ENCODE peak calls at places on chromosome 17, in six cellular contexts. D is caudate nucleus; H is AG04450; K is iPS DF 6.9; A is heart right ventricle; U is CD8-positive, alpha-beta T cell. Z is an unnamed sample.

GRCh38 chr17:978110-979093 is 1.2 kb downstream of the NXN start:
- DNase-seq in K (no peak), D (no peak), A (peak), H (no peak), U (no peak), Z (no peak)

GRCh38 chr17:81090361-81091133 is 55.6 kb downstream of the BAIAP2 start:
- DNase-seq in A (peak), U (no peak), H (no peak), D (no peak), K (no peak), Z (no peak)

GRCh38 chr17:80158846-80159245 is 11.0 kb upstream of the CARD14 start:
- DNase-seq in D (no peak), K (no peak), H (no peak), A (no peak), U (no peak), Z (no peak)

GRCh38 chr17:60284709-60285108 is 107.2 kb downstream of the USP32 start:
- DNase-seq in D (no peak), K (no peak), H (no peak), A (no peak), U (no peak), Z (no peak)

GRCh38 chr17:48613862-48614694 is 1.0 kb downstream of the HOXB8 start:
- DNase-seq in H (no peak), A (no peak), D (no peak), K (no peak), U (no peak), Z (no peak)

GRCh38 chr17:43791589-43791988 is 11.4 kb downstream of the CFAP97D1 start:
- DNase-seq in D (no peak), K (no peak), H (no peak), U (no peak), A (no peak), Z (no peak)

GRCh38 chr17:66190738-66191606 is 961 bp downstream of the CEP112 start:
- DNase-seq in K (no peak), U (no peak), H (no peak), D (no peak), A (no peak), Z (no peak)

GRCh38 chr17:81869221-81870154 is 1.6 kb downstream of the ARHGDIA start:
- DNase-seq in A (peak), H (no peak), U (no peak), K (no peak), D (no peak), Z (no peak)

GRCh38 chr17:1592751-1593629 is 30.4 kb upstream of the PITPNA start:
- DNase-seq in A (no peak), K (no peak), D (no peak), H (no peak), U (no peak), Z (no peak)

GRCh38 chr17:70098030-70098429 is 23.0 kb downstream of the KCNJ16 start:
- DNase-seq in D (no peak), K (no peak), U (no peak), A (no peak), H (no peak), Z (no peak)

GRCh38 chr17:75321506-75321905 is 32.3 kb upstream of the SLC25A19 start:
- DNase-seq in D (no peak), U (no peak), A (no peak), K (no peak), H (no peak), Z (no peak)

GRCh38 chr17:78251773-78252103 is 20.3 kb downstream of the TMEM235 start:
- DNase-seq in H (no peak), A (no peak), U (no peak), K (no peak), D (no peak), Z (no peak)

GRCh38 chr17:77229786-77230435 is 89.1 kb downstream of the SEC14L1 start:
- DNase-seq in D (no peak), A (no peak), H (no peak), K (no peak), U (no peak), Z (no peak)

DNA sequence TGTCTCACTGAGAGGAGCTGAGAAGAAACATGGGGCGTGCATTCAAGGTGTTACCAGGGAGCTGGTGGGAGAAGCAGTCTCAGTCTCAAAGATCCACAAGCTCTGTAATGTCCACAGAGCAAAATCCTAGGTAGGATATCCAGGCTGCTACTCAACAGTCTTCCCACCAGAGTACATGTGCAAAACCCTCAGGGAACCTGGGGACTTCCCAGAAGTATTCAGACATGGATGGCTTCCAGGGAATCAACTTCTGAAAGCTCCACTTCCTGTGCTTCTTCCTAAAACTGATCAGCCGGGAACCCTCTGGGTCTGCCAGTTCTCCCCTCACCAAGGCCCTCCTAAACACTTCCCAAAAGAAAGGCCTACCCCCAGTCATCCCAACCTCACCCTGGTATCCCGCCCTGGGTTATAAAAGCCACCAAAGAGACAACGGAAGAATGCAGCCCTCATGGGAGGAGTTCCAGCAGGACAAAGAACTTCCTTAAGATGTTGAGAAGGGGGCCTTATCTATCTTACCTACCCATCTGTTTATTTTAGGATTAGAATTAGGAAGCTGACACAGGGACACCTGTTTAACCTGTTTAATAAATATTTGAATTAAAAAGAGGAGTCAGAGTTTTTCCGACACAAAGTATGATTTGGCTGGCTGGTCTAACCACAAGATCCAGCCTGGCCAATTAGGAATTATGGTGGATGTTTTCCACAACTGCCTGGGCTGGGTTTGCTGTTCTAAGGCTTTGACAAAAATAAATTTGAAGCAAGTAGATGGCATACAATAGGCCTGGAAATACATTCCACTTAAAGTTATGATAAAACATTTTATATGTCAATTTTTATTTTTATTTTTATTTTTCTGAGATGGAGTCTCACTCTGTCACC is 37.0 kb downstream of the CUEDC1 start:
- DNase-seq in U (no peak), D (no peak), H (no peak), A (no peak), K (no peak), Z (no peak)
- H3K27ac ChIP-seq in U (no peak), D (peak), H (peak), A (peak), K (no peak), Z (peak)

DNA sequence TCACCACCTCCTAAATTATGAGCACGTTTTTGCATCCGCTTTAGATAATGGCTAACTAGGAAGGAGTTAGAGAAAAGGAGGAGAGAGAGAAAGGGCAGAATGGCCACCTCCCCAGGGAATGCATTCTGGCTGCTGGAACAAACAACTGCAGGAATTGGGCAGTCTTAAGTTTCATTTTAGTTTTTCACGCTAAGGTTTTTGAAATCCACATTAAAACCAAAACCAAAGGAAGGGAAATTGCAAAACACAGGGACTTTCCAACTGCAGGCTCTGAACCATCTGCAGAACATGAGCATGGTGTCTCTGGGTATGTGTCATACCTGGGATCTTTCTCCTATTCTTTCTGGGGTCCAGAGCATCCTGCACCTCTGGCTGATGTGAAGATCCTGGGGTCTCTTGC is 12.1 kb upstream of the CCL8 start:
- DNase-seq in D (no peak), K (no peak), U (no peak), H (no peak), A (peak), Z (peak)
- H3K27ac ChIP-seq in D (no peak), K (no peak), U (no peak), H (peak), A (peak), Z (no peak)

DNA sequence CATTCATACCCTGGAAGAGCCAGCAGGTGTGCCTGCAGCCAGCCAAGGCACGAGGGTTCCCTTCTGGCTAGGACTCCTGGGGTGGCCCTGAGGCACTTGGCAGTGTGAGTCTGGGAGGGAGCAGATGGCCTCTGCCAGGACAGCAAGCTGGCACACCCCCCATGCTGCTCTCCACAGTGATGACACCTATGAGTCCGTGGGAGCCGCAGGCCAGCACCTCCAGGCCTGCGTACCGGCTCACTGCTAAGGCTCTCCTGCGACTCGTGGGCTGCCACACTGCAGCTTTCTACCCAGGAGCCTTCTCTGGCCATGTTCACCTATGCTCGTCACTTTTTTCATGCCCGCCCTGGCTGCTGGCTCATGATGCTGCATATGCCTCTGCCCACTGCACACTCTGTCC is 68.1 kb downstream of the NDEL1 start:
- DNase-seq in H (no peak), A (no peak), D (no peak), K (no peak), U (no peak), Z (no peak)
- H3K27ac ChIP-seq in H (no peak), A (no peak), D (no peak), K (no peak), U (no peak), Z (peak)

DNA sequence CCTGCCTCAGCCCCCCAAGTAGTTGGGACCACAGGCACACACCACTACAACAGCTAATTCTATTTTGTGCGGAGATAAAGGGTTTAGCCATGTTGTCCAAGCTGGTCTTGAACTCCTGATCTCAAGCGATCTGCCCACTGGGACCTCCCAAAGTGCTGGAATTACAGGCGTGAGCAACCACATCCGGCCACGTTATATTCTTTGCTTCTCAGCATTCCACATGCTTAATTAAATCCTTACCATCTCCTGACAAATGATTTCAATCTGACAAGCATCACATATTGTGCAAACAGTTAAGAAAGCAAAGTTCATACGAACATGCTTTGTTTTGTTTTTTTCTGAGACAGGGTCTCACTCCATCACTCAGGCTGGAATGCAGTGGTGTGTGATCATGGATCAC is 18.2 kb downstream of the HIGD1B start:
- DNase-seq in A (no peak), D (no peak), K (no peak), U (no peak), H (no peak), Z (no peak)
- H3K27ac ChIP-seq in A (no peak), D (no peak), K (no peak), U (no peak), H (no peak), Z (no peak)

GRCh38 chr17:47301831-47302230 is 21.9 kb upstream of the EFCAB13 start:
- DNase-seq in K (no peak), A (no peak), U (no peak), H (no peak), D (no peak), Z (no peak)

GRCh38 chr17:47301161-47301560 is 22.6 kb upstream of the EFCAB13 start:
- DNase-seq in A (no peak), D (no peak), K (no peak), U (no peak), H (no peak), Z (no peak)

GRCh38 chr17:47300718-47301117 is 23.0 kb upstream of the EFCAB13 start:
- DNase-seq in U (no peak), A (no peak), K (no peak), H (no peak), D (no peak), Z (peak)

GRCh38 chr17:47305302-47305923 is 18.3 kb upstream of the EFCAB13 start:
- DNase-seq in K (no peak), D (no peak), A (no peak), H (peak), U (no peak), Z (peak)

DNA sequence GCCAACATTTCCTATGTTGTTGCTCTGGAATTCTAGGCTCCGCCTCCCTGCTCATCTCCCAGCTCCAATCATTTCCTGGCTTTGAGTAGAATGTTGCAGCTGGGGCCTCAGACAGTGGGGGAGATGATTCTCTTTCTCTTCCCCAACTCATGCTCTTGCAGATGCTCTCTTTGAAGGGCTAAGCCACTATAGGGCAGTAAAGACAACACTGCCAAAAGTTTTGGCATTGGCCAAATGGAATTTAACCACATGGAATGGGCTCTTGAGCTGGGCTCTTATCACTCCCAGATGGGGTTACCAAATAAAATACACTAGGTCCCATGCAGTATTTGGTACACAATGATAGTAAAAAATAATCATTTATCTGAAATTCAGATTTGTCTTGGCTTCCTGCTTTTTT is 19.6 kb upstream of the EFCAB13 start:
- DNase-seq in D (no peak), K (no peak), H (no peak), U (no peak), A (no peak), Z (no peak)
- H3K27ac ChIP-seq in D (no peak), K (no peak), H (no peak), U (no peak), A (no peak), Z (peak)

GRCh38 chr17:28097901-28098300 is 55.4 kb downstream of the NLK start:
- DNase-seq in K (no peak), A (no peak), D (no peak), U (no peak), H (no peak), Z (no peak)
- H3K27ac ChIP-seq in K (no peak), A (no peak), D (no peak), U (no peak), H (no peak), Z (no peak)

DNA sequence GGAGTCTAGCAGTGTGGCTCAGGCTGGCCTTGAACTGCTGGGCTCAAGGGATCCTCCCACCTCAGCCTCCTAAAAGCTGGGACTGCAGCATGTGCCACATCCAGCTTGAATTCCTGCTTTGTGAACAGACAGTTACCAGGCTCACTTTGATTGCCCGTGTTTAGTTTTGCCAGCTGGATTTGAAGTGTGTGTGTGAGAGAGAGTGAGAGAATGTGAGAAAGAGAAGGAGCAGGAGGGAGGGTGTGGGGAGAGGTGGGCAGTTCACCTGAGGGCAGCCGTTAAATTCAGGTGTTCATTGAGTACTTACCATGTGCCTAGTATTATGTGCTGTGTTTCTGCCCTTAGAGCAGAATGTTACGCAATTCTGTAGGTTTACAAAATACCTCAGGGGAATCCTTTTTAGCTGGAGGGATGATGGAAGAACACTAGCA is 4.7 kb downstream of the DUSP14 start:
- DNase-seq in H (no peak), A (no peak), U (no peak), K (no peak), D (no peak), Z (no peak)
- H3K27ac ChIP-seq in H (peak), A (no peak), U (no peak), K (no peak), D (no peak), Z (no peak)

DNA sequence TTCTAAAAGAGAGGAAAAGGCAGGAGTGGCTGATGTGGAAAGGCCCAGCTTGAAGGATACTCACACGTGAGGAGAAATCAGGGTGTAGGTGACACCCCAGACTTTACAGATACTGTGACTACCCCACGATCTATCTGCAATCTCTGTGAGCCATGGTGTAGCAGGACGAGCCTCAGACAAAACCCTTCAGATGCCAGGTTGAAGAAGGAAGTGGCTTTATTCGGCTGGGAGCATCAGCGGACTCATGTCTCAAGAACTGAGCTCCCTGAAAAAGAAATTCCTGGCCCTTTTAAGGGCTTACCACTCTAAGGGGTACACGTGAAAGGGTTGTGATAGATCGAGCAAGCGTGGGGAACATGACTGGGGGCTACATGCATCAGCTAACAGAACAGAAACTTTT is 4.7 kb upstream of the SLC6A4 start:
- DNase-seq in D (no peak), H (no peak), K (no peak), A (no peak), U (no peak), Z (no peak)
- H3K27ac ChIP-seq in D (no peak), H (no peak), K (no peak), A (no peak), U (no peak), Z (no peak)

GRCh38 chr17:82922646-82923045 is 82.8 kb upstream of the ZNF750 start:
- DNase-seq in A (no peak), D (no peak), H (no peak), K (no peak), U (no peak), Z (no peak)
- H3K27ac ChIP-seq in A (no peak), D (no peak), H (no peak), K (no peak), U (no peak), Z (no peak)

DNA sequence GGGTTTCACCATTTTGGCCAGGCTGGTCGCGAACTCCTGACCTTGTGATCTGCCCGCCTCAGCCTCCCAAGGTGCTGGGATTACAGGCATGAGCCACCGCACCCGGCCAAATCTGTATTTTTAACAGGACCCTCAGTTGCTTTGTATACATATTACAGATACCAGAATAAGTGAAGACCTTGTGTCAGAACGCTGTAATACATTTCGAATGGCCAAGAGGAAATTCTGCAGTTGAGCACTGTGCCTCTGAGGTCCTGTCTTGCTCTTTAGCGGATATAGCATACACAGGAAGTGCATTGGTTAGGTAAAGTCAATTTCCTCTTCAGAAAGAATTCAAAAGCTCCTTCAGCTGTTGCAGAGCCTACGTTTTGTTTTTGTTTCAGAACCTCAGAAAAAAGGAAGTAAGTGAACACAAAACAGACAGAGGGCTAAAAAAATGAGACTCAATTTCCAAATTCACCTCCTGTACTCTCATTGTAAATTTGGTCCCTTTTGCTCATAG is 15.7 kb downstream of the CRLF3 start:
- DNase-seq in U (peak), D (no peak), A (no peak), H (no peak), K (no peak), Z (no peak)
- H3K27ac ChIP-seq in U (peak), D (peak), A (peak), H (no peak), K (no peak), Z (peak)